ENCODE peak calls at places on chromosomes 4 and X, in ten cellular contexts. O, R, F, J, A, T, Y, W, E and C are unnamed samples.

GRCh38 chrX:103063918-103064434 is at the start of gene BEX1:
- DNase-seq in O (peak; percentile 42), R (peak; percentile 74), F (peak; percentile 91), J (no peak), A (no peak), T (peak; percentile 32), Y (no peak), W (no peak), E (peak; percentile 11), C (peak; percentile 0)

GRCh38 chrX:53163436-53163835 is 61.6 kb downstream of the KDM5C start:
- DNase-seq in O (no peak), R (no peak), F (no peak), J (no peak), A (no peak), T (no peak), Y (no peak), W (no peak), E (no peak), C (no peak)

GRCh38 chr4:337143-337931 is at the start of gene ZNF141:
- DNase-seq in O (peak; percentile 98), R (peak; percentile 98), F (peak; percentile 96), J (no peak), A (peak; percentile 92), T (peak; percentile 99), Y (peak; percentile 86), W (peak; percentile 92), E (peak; percentile 87), C (peak; percentile 92)

GRCh38 chr4:1357356-1358248 is 10.6 kb downstream of the UVSSA start:
- DNase-seq in O (no peak), R (no peak), F (peak; percentile 67), J (no peak), A (no peak), T (no peak), Y (no peak), W (no peak), E (no peak), C (no peak)

GRCh38 chrX:120016068-120016441 is 61.4 kb downstream of the RHOXF2B start:
- DNase-seq in O (no peak), R (no peak), F (no peak), J (no peak), A (no peak), T (no peak), Y (no peak), W (no peak), E (no peak), C (no peak)

GRCh38 chr4:48930654-48931053 is 24.1 kb upstream of the OCIAD2 start:
- DNase-seq in O (no peak), R (no peak), F (no peak), J (no peak), A (no peak), T (no peak), Y (no peak), W (no peak), E (no peak), C (no peak)

GRCh38 chr4:94341468-94341867 is 1.2 kb downstream of the HPGDS start:
- DNase-seq in O (no peak), R (no peak), F (no peak), J (no peak), A (no peak), T (peak; percentile 26), Y (no peak), W (no peak), E (no peak), C (no peak)

GRCh38 chrX:152635941-152636340 is 1.8 kb upstream of the GABRQ start:
- DNase-seq in O (no peak), R (peak; percentile 58), F (no peak), J (peak; percentile 28), A (no peak), T (peak; percentile 61), Y (no peak), W (no peak), E (no peak), C (peak; percentile 48)

GRCh38 chr4:155377281-155377680 is 516 bp upstream of the MAP9 start:
- DNase-seq in O (no peak), R (no peak), F (no peak), J (no peak), A (no peak), T (peak; percentile 17), Y (no peak), W (no peak), E (no peak), C (peak; percentile 58)

GRCh38 chr4:43339435-43339834 is 446.9 kb downstream of the GRXCR1 start:
- DNase-seq in O (no peak), R (no peak), F (no peak), J (no peak), A (no peak), T (peak; percentile 71), Y (no peak), W (no peak), E (no peak), C (peak; percentile 98)

GRCh38 chr4:2689114-2689513 is 67.0 kb downstream of the TNIP2 start:
- DNase-seq in O (no peak), R (no peak), F (no peak), J (no peak), A (no peak), T (no peak), Y (no peak), W (no peak), E (no peak), C (no peak)

GRCh38 chr4:174133525-174133924 is 149.9 kb downstream of the FBXO8 start:
- DNase-seq in O (no peak), R (no peak), F (no peak), J (no peak), A (no peak), T (no peak), Y (no peak), W (no peak), E (no peak), C (no peak)
- H3K27me3 ChIP-seq in O (no peaks in the 10 kb centered on the region), R (no peaks in the 10 kb centered on the region), F (no peaks in the 10 kb centered on the region), J (no peaks in the 10 kb centered on the region), A (no peaks in the 10 kb centered on the region), T (no peaks in the 10 kb centered on the region), Y (peaks cover 4% of the 10 kb centered on the region), W (no peaks in the 10 kb centered on the region), E (no peaks in the 10 kb centered on the region), C (no peaks in the 10 kb centered on the region)

GRCh38 chr4:25703731-25704388 is 48.2 kb downstream of the SLC34A2 start:
- DNase-seq in O (no peak), R (peak; percentile 54), F (no peak), J (no peak), A (no peak), T (no peak), Y (no peak), W (no peak), E (no peak), C (peak; percentile 30)

GRCh38 chr4:25697516-25697915 is 41.9 kb downstream of the SLC34A2 start:
- DNase-seq in O (no peak), R (no peak), F (no peak), J (no peak), A (no peak), T (no peak), Y (no peak), W (no peak), E (no peak), C (no peak)

GRCh38 chr4:25704516-25704915 is 48.9 kb downstream of the SLC34A2 start:
- DNase-seq in O (no peak), R (no peak), F (no peak), J (no peak), A (no peak), T (no peak), Y (no peak), W (no peak), E (no peak), C (no peak)

DNA sequence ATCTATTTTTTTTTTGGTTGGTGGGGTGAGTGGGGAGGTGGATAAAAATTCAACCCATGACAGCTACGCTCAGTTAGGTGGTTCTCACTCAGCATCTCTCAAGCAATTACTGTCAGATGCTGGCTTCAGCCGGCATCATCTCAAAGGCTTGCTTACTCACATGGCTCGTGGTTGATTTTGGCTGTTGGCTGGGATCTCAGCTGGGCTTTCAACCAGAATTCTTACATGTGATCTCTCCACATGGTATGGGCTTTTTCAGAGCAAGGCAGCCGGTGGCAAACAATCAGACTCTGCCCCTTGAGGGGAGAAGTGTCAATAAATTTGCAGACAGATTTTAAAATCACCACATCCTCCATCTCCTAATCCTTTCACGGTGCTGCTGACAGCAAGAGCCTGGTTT is 47.2 kb downstream of the SLC34A2 start:
- DNase-seq in O (no peak), R (peak; percentile 32), F (no peak), J (no peak), A (no peak), T (peak; percentile 19), Y (no peak), W (no peak), E (no peak), C (no peak)
- TF ChIP-seq CTCF in O (no peak), R (peak; percentile 6), F (no peak), J (no peak), A (no peak), T (peak; percentile 19), Y (no peak), W (no peak), E (no peak), C (no peak)

GRCh38 chr4:108601096-108601495 is 19.3 kb upstream of the RPL34 start:
- DNase-seq in O (no peak), R (no peak), F (no peak), J (no peak), A (no peak), T (no peak), Y (no peak), W (no peak), E (no peak), C (no peak)
- H3K4me3 ChIP-seq in O (no peak overlapping the region), R (no peak overlapping the region), F (no peak overlapping the region), J (no peak overlapping the region), A (no peak overlapping the region), T (no peak overlapping the region), Y (no peak overlapping the region), W (no peak overlapping the region), E (no peak overlapping the region), C (no peak overlapping the region)

GRCh38 chrX:40143001-40143400 is 45.2 kb upstream of the BCOR start:
- DNase-seq in O (no peak), R (no peak), F (peak; percentile 18), J (no peak), A (no peak), T (no peak), Y (no peak), W (no peak), E (no peak), C (no peak)

GRCh38 chrX:40145001-40145631 is 47.4 kb upstream of the BCOR start:
- DNase-seq in O (peak; percentile 42), R (no peak), F (peak; percentile 70), J (no peak), A (no peak), T (no peak), Y (no peak), W (no peak), E (no peak), C (no peak)

GRCh38 chrX:40144576-40144975 is 46.8 kb upstream of the BCOR start:
- DNase-seq in O (no peak), R (no peak), F (peak; percentile 12), J (no peak), A (no peak), T (no peak), Y (no peak), W (no peak), E (no peak), C (no peak)

GRCh38 chrX:40142417-40142816 is 44.7 kb upstream of the BCOR start:
- DNase-seq in O (no peak), R (no peak), F (peak; percentile 5), J (no peak), A (no peak), T (no peak), Y (no peak), W (no peak), E (no peak), C (no peak)

DNA sequence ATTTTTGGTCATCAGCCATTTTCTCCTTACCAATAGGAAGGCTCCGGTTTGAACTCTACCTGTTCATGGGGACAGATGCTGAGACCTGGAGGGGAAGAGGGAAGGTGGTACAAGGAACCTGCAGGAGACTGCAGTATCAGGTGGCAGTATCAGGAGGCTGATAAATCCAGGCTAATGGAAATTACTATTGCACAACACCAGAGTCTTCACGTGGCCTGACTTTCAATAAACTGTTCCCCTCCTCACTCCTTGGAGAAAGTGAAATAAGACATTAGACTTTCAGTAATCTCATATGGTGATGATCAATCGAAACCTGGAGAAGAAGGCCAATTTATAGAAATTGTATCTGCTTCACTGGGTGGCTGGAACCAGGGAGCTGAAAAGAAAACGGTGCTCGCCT is 46.2 kb upstream of the BCOR start:
- DNase-seq in O (no peak), R (no peak), F (no peak), J (no peak), A (no peak), T (no peak), Y (no peak), W (no peak), E (no peak), C (no peak)
- H3K27me3 ChIP-seq in O (no peaks in the 10 kb centered on the region), R (peaks cover 51% of the 10 kb centered on the region), F (no peaks in the 10 kb centered on the region), J (no peaks in the 10 kb centered on the region), A (no peaks in the 10 kb centered on the region), T (no peaks in the 10 kb centered on the region), Y (no peaks in the 10 kb centered on the region), W (no peaks in the 10 kb centered on the region), E (no peaks in the 10 kb centered on the region), C (no peaks in the 10 kb centered on the region)